ENCODE peak calls at places on chromosome 2, in six cellular contexts. D is GM12878, W is K562, R is H1, O is HepG2, E is GM12891. F is an unnamed sample.

GRCh38 chr2:232216028-232216427 is 162.5 kb upstream of the ALPP start:
- DNase-seq in W (no peak), O (no peak), R (no peak), E (no peak), D (no peak), F (no peak)

GRCh38 chr2:63712748-63713147 is 124.0 kb downstream of the MDH1 start:
- DNase-seq in E (no peak), D (no peak), O (no peak), W (peak; percentile 2), R (no peak), F (no peak)

GRCh38 chr2:100887713-100888112 is 67.8 kb downstream of the NPAS2 start:
- DNase-seq in D (no peak), E (no peak), O (no peak), W (no peak), R (no peak), F (no peak)

GRCh38 chr2:17879137-17879912 is 858 bp downstream of the KCNS3 start:
- DNase-seq in E (peak; percentile 41), D (no peak), O (no peak), R (peak; percentile 83), W (peak; percentile 23), F (peak; percentile 33)

GRCh38 chr2:113219889-113220641 is 46.3 kb downstream of the PSD4 start:
- DNase-seq in W (peak; percentile 29), E (no peak), D (no peak), O (peak; percentile 85), R (no peak), F (no peak)

GRCh38 chr2:204842731-204843490 is 297.6 kb downstream of the PARD3B start:
- DNase-seq in E (no peak), W (peak; percentile 8), R (no peak), D (no peak), O (no peak), F (no peak)

GRCh38 chr2:83615491-83615890 is 843.6 kb downstream of the SUCLG1 start:
- DNase-seq in W (no peak), D (no peak), R (no peak), E (no peak), O (no peak), F (no peak)

GRCh38 chr2:8581048-8581561 is 100.8 kb upstream of the ID2 start:
- DNase-seq in W (no peak), O (no peak), E (no peak), D (no peak), R (no peak), F (no peak)

GRCh38 chr2:109200616-109201464 is 71.8 kb downstream of the SH3RF3 start:
- DNase-seq in O (no peak), R (no peak), D (no peak), E (no peak), W (no peak), F (no peak)
- TF ChIP-seq TAF1 in O (no peak), R (no peak), D (no peak), E (no peak), W (no peak), F (no peak)

DNA sequence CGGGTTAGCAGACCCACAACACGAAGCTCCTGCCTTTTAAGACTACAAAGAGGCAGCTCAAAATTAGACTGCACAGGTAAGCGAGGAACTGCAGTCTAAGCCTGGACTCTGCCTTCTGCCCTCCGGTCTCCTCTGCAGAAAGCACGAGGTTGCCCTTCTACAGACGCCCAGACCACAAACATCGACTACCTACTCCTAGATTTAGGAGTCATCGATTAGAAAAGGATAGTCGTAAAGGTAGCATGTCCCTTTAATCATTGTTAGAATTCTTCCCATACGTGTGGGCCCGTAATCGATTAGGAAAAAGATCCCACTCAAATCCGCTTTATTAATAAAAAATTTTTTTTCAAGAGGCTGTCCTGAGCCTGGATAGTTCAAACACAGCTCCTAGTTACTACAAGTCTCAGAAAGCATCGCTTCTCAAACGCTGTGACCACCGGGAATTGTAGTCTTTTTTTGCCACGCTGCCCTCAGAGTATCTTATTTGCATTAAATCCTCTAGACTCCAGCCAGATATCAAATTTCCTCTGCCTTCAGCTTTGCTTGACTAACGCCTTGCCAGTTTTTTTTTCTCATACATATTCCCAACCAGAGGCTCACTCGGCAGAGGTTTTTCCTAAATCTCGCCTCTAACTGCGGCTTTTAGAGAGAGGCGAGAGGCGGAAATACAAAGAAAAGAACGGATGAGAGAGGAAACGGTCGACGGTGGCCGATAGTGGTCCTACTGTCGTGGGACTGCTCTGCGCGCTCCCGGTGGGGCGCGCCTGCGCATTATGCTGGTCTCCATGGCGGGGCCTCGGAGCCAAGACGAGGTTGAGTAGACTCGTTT is at the start of the genes CARF and WDR12:
- DNase-seq in R (peak; percentile 88), D (peak; percentile 82), W (peak; percentile 92), E (peak; percentile 70), O (peak; percentile 94), F (peak; percentile 66)
- TF ChIP-seq POLR2A in R (peak; percentile 80), D (peak; percentile 80), W (peak; percentile 81), E (peak; percentile 83), O (peak; percentile 99), F (peak; percentile 80)

DNA sequence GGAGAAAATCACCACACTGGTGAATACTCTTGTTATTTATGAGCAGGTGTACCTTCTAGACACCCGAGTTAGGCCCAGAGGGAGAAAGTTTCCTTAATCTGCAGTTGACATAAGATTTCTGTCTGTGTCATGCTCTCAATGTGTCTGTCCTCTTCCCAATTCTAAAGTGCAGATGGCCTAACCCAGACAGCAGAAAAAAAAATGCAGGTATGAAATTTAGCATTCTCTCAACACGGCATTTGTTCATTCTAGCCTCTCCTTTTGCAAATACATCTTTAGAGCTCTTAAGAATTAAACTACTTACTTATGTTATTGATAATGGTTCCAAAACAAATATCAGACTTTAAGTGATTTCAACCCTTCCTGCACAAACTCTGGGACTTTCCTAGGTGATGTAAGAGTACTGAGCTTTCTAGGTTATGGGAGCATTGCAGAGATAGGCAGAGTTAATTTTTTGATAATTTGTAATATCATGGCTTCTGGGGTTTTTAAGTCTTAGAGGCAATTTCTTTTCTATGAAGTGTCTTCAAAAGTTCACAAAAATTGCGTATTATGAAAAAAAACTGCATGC is 32.9 kb upstream of the ITGB6 start:
- DNase-seq in W (no peak), E (no peak), D (no peak), O (no peak), R (no peak), F (no peak)
- TF ChIP-seq TAF1 in W (no peak), E (no peak), D (no peak), O (no peak), R (no peak), F (no peak)

GRCh38 chr2:121228521-121228920 is 56.5 kb downstream of the TFCP2L1 start:
- DNase-seq in R (no peak), E (no peak), O (no peak), D (no peak), W (no peak), F (no peak)
- TF ChIP-seq POLR2A in R (no peak), E (no peak), O (no peak), D (no peak), W (no peak), F (no peak)

GRCh38 chr2:161981016-161981415 is 93.0 kb downstream of the DPP4 start:
- DNase-seq in R (no peak), E (no peak), W (no peak), D (no peak), O (no peak), F (no peak)

GRCh38 chr2:161982548-161982947 is 91.5 kb downstream of the DPP4 start:
- DNase-seq in D (no peak), R (no peak), W (no peak), O (no peak), E (no peak), F (no peak)

GRCh38 chr2:161983896-161984295 is 90.1 kb downstream of the DPP4 start:
- DNase-seq in E (no peak), D (no peak), W (no peak), R (no peak), O (no peak), F (no peak)

GRCh38 chr2:161983010-161983651 is 90.9 kb downstream of the DPP4 start:
- DNase-seq in O (no peak), W (no peak), E (no peak), R (no peak), D (no peak), F (no peak)

DNA sequence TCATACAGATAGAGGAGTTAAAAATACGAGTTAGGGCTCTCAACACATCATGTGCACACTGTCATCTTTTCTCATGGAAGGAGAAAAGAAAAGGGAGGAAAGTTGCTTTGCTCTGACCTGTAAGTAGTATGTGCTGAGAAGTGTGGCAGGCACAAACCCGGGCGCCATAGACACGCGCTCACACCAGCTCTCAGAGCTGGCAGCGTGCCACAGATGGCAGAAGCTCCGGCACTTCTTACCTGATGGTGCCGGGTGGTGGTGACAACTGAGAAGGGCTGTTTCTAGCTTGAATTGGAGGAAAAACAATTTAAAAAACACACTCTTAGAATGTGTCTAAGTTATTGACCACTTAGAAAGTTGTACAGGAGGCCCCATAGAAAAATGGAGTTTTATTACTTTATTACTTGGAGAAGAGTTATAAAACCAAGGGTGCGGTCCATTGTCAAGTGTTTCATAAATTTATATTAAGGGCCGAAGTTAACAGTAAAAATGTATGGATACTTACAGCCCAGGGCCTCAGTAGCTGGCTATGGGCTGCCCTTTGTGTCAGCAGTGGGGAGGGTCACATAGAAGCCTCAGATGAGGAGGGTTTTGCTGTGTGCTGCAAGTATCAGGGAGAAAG is 92.2 kb downstream of the DPP4 start:
- DNase-seq in D (no peak), O (no peak), W (no peak), E (no peak), R (no peak), F (no peak)
- TF ChIP-seq TAF1 in D (no peak), O (no peak), W (no peak), E (no peak), R (no peak), F (no peak)

DNA sequence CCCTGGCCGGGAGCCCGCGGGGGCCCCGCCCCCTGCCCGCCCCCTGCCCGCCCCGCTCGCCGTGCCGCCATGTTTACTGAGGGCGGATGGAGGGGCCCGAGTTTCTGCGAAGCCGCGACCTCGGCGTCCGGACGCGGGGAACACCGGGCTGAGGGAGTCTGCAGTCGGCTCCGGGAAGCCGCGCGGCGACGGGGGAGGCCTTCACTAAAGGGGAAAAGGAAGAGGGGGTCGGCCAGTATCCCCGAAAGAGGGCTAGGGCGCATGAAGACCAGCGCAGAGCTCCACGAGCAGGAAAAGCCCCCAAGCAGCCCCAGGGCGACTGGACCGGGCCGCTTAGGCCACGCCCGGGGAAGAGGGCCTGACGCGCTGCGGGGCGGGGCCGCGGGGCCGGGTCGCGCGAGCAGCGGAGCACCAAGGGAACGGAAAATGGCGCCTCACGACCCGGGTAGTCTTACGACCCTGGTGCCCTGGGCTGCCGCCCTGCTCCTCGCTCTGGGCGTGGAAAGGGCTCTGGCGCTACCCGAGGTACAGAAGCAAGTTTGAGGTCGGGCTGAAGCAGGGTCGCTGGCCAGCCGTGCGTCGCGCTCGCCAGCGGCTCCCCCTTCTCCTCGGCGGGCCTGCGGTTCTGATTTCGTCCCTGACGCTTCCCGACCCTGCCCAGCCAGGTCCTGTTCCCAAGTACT is at the start of the genes ATRAID and SLC5A6:
- DNase-seq in E (peak; percentile 93), W (peak; percentile 91), D (no peak), R (peak; percentile 93), O (peak; percentile 82), F (peak; percentile 96)
- TF ChIP-seq POLR2A in E (peak; percentile 96), W (peak; percentile 95), D (peak; percentile 95), R (peak; percentile 68), O (peak; percentile 95), F (peak; percentile 96)

GRCh38 chr2:71933467-71934319 is 214.0 kb downstream of the CYP26B1 start:
- DNase-seq in R (peak; percentile 35), E (no peak), D (no peak), W (no peak), O (peak; percentile 33), F (no peak)
- TF ChIP-seq TAF1 in R (no peak), E (no peak), D (no peak), W (no peak), O (no peak), F (no peak)